ENCODE peak calls at places on chromosomes 11 and 22, in eight cellular contexts. One of them, this sample, is unnamed.
A peak's percentile ranks its signal among the peaks of the same experiment; 100 is the strongest.

GRCh38 chr11:94473177-94473799 is 20.4 kb downstream of the MRE11 start:
- DNase-seq in fibroblast of mammary gland: no peak
- DNase-seq in astrocyte of the spinal cord: peak; percentile 51
- DNase-seq in cardiac fibroblast: no peak
- DNase-seq in neural progenitor cell: no peak
- DNase-seq in foreskin fibroblast: no peak
- DNase-seq in choroid plexus epithelial cell: peak; percentile 43
- DNase-seq in AG04450: no peak
- DNase-seq in this sample: peak; percentile 70

GRCh38 chr11:101444851-101445250 is 139.0 kb downstream of the TRPC6 start:
- DNase-seq in fibroblast of mammary gland: no peak
- DNase-seq in neural progenitor cell: no peak
- DNase-seq in cardiac fibroblast: no peak
- DNase-seq in choroid plexus epithelial cell: no peak
- DNase-seq in AG04450: no peak
- DNase-seq in astrocyte of the spinal cord: no peak
- DNase-seq in foreskin fibroblast: no peak
- DNase-seq in this sample: peak; percentile 75

GRCh38 chr11:118076754-118077281 is at the start of gene TMPRSS4:
- DNase-seq in choroid plexus epithelial cell: no peak
- DNase-seq in cardiac fibroblast: no peak
- DNase-seq in fibroblast of mammary gland: no peak
- DNase-seq in AG04450: no peak
- DNase-seq in astrocyte of the spinal cord: no peak
- DNase-seq in foreskin fibroblast: no peak
- DNase-seq in neural progenitor cell: no peak
- DNase-seq in this sample: no peak

GRCh38 chr11:46293616-46294015 is 16.2 kb downstream of the CREB3L1 start:
- DNase-seq in foreskin fibroblast: peak; percentile 97
- DNase-seq in neural progenitor cell: no peak
- DNase-seq in fibroblast of mammary gland: peak; percentile 98
- DNase-seq in choroid plexus epithelial cell: peak; percentile 79
- DNase-seq in cardiac fibroblast: peak; percentile 94
- DNase-seq in AG04450: no peak
- DNase-seq in astrocyte of the spinal cord: peak; percentile 88
- DNase-seq in this sample: peak; percentile 98

GRCh38 chr11:102807921-102808320 is 10.0 kb upstream of the MMP1 start:
- DNase-seq in fibroblast of mammary gland: peak; percentile 21
- DNase-seq in foreskin fibroblast: no peak
- DNase-seq in cardiac fibroblast: peak; percentile 18
- DNase-seq in AG04450: no peak
- DNase-seq in neural progenitor cell: peak; percentile 77
- DNase-seq in astrocyte of the spinal cord: peak; percentile 32
- DNase-seq in choroid plexus epithelial cell: peak; percentile 64
- DNase-seq in this sample: no peak

GRCh38 chr11:28838741-28839140 is 730.6 kb downstream of the METTL15 start:
- DNase-seq in choroid plexus epithelial cell: peak; percentile 67
- DNase-seq in neural progenitor cell: no peak
- DNase-seq in cardiac fibroblast: peak; percentile 77
- DNase-seq in AG04450: no peak
- DNase-seq in astrocyte of the spinal cord: peak; percentile 35
- DNase-seq in fibroblast of mammary gland: peak; percentile 25
- DNase-seq in foreskin fibroblast: peak; percentile 25
- DNase-seq in this sample: peak; percentile 65

GRCh38 chr22:33519140-33519973 is 400.9 kb downstream of the LARGE1 start:
- DNase-seq in choroid plexus epithelial cell: peak; percentile 73
- DNase-seq in cardiac fibroblast: peak; percentile 75
- DNase-seq in neural progenitor cell: peak; percentile 78
- DNase-seq in foreskin fibroblast: no peak
- DNase-seq in astrocyte of the spinal cord: peak; percentile 46
- DNase-seq in AG04450: no peak
- DNase-seq in fibroblast of mammary gland: peak; percentile 62
- DNase-seq in this sample: peak; percentile 84

GRCh38 chr22:32539631-32540449 is 65.2 kb downstream of the FBXO7 start:
- DNase-seq in fibroblast of mammary gland: no peak
- DNase-seq in neural progenitor cell: no peak
- DNase-seq in cardiac fibroblast: no peak
- DNase-seq in choroid plexus epithelial cell: no peak
- DNase-seq in astrocyte of the spinal cord: no peak
- DNase-seq in foreskin fibroblast: no peak
- DNase-seq in AG04450: no peak
- DNase-seq in this sample: no peak

GRCh38 chr11:434496-434895 is 7.3 kb downstream of the ANO9 start:
- DNase-seq in AG04450: no peak
- DNase-seq in neural progenitor cell: no peak
- DNase-seq in foreskin fibroblast: no peak
- DNase-seq in astrocyte of the spinal cord: no peak
- DNase-seq in fibroblast of mammary gland: no peak
- DNase-seq in cardiac fibroblast: no peak
- DNase-seq in choroid plexus epithelial cell: no peak
- DNase-seq in this sample: no peak

DNA sequence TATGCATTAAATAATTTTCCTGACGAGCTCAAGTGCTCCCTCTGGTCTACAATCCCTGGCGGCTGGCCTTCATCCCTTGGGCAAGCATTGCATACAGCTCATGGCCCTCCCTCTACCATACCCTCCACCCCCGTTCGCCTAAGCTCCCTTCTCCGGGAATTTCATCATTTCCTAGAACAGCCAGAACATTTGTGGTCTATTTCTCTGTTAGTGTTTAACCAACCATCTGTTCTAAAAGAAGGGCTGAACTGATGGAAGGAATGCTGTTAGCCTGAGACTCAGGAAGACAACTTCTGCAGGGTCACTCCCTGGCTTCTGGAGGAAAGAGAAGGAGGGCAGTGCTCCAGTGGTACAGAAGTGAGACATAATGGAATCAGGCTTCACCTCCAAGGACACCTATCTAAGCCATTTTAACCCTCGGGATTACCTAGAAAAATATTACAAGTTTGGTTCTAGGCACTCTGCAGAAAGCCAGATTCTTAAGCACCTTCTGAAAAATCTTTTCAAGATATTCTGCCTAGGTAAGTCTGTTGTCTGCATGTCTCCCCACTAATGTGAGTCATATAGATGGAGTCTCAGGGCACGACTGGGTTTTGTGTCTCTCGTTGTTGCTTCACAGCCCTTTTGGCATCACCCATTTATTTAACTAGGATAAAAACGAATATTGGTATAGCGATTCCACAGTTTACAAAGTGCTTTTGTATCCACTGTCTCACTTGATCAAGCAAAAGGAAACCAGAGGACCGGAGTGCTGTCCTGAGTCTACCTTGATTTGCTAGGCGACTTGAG is at the start of gene NNMT:
- DNase-seq in astrocyte of the spinal cord: peak; percentile 99
- DNase-seq in neural progenitor cell: no peak
- DNase-seq in AG04450: peak; percentile 92
- DNase-seq in fibroblast of mammary gland: peak; percentile 99
- DNase-seq in cardiac fibroblast: peak; percentile 98
- DNase-seq in choroid plexus epithelial cell: peak; percentile 98
- DNase-seq in foreskin fibroblast: peak; percentile 96
- DNase-seq in this sample: peak; percentile 99
- TF ChIP-seq CTCF in astrocyte of the spinal cord: no peak
- TF ChIP-seq CTCF in neural progenitor cell: no peak
- TF ChIP-seq CTCF in AG04450: no peak
- TF ChIP-seq CTCF in fibroblast of mammary gland: peak; percentile 10
- TF ChIP-seq CTCF in cardiac fibroblast: no peak
- TF ChIP-seq CTCF in choroid plexus epithelial cell: peak; percentile 21
- TF ChIP-seq CTCF in foreskin fibroblast: no peak
- TF ChIP-seq CTCF in this sample: peak; percentile 34

GRCh38 chr11:114034956-114035355 is 24.6 kb upstream of the ZBTB16 start:
- DNase-seq in fibroblast of mammary gland: no peak
- DNase-seq in choroid plexus epithelial cell: no peak
- DNase-seq in neural progenitor cell: no peak
- DNase-seq in AG04450: no peak
- DNase-seq in astrocyte of the spinal cord: no peak
- DNase-seq in foreskin fibroblast: no peak
- DNase-seq in cardiac fibroblast: no peak
- DNase-seq in this sample: no peak
- H3K4me3 ChIP-seq in fibroblast of mammary gland: no peak overlapping the region
- H3K4me3 ChIP-seq in choroid plexus epithelial cell: no peak overlapping the region
- H3K4me3 ChIP-seq in neural progenitor cell: no peak overlapping the region
- H3K4me3 ChIP-seq in AG04450: no peak overlapping the region
- H3K4me3 ChIP-seq in astrocyte of the spinal cord: no peak overlapping the region
- H3K4me3 ChIP-seq in foreskin fibroblast: no peak overlapping the region
- H3K4me3 ChIP-seq in cardiac fibroblast: no peak overlapping the region
- H3K4me3 ChIP-seq in this sample: no peak overlapping the region

GRCh38 chr11:97140885-97141494 is 751.2 kb downstream of the JRKL start:
- DNase-seq in astrocyte of the spinal cord: no peak
- DNase-seq in foreskin fibroblast: no peak
- DNase-seq in AG04450: no peak
- DNase-seq in choroid plexus epithelial cell: peak; percentile 6
- DNase-seq in neural progenitor cell: peak; percentile 38
- DNase-seq in fibroblast of mammary gland: peak; percentile 18
- DNase-seq in cardiac fibroblast: peak; percentile 46
- DNase-seq in this sample: no peak
- TF ChIP-seq CTCF in astrocyte of the spinal cord: peak; percentile 21
- TF ChIP-seq CTCF in foreskin fibroblast: peak; percentile 6
- TF ChIP-seq CTCF in AG04450: no peak
- TF ChIP-seq CTCF in choroid plexus epithelial cell: no peak
- TF ChIP-seq CTCF in neural progenitor cell: peak; percentile 80
- TF ChIP-seq CTCF in fibroblast of mammary gland: peak; percentile 31
- TF ChIP-seq CTCF in cardiac fibroblast: peak; percentile 42
- TF ChIP-seq CTCF in this sample: no peak

DNA sequence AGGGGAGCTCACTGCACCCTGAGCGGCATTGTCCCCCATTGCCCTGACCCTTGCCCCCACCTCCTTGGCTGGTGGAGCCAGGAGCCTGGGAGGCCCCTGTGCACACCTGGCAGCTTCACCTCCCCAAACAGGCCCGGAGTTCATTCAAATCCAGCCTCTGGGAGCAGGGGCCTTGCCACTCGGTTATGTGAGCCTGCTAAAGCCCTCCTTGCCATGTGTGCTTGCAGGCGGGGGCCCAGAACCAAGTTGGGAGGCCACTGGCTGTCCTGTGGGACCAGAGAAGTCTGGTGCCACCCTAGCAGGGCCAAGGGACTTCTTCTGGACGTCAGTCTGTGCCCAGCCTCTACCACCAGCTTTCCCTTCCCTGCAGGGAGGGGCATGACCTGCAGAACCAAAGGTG is 48.9 kb downstream of the NFAM1 start:
- DNase-seq in fibroblast of mammary gland: no peak
- DNase-seq in cardiac fibroblast: no peak
- DNase-seq in astrocyte of the spinal cord: no peak
- DNase-seq in neural progenitor cell: no peak
- DNase-seq in AG04450: no peak
- DNase-seq in foreskin fibroblast: no peak
- DNase-seq in choroid plexus epithelial cell: no peak
- DNase-seq in this sample: no peak
- H3K4me3 ChIP-seq in fibroblast of mammary gland: no peak overlapping the region
- H3K4me3 ChIP-seq in cardiac fibroblast: no peak overlapping the region
- H3K4me3 ChIP-seq in astrocyte of the spinal cord: no peak overlapping the region
- H3K4me3 ChIP-seq in neural progenitor cell: no peak overlapping the region
- H3K4me3 ChIP-seq in AG04450: no peak overlapping the region
- H3K4me3 ChIP-seq in foreskin fibroblast: no peak overlapping the region
- H3K4me3 ChIP-seq in choroid plexus epithelial cell: no peak overlapping the region
- H3K4me3 ChIP-seq in this sample: no peak overlapping the region

GRCh38 chr22:43826142-43827093 is 14.3 kb upstream of the EFCAB6 start:
- DNase-seq in AG04450: no peak
- DNase-seq in neural progenitor cell: no peak
- DNase-seq in choroid plexus epithelial cell: peak; percentile 67
- DNase-seq in foreskin fibroblast: peak; percentile 49
- DNase-seq in astrocyte of the spinal cord: peak; percentile 86
- DNase-seq in fibroblast of mammary gland: peak; percentile 71
- DNase-seq in cardiac fibroblast: peak; percentile 39
- DNase-seq in this sample: peak; percentile 70
- TF ChIP-seq CTCF in AG04450: peak; percentile 37
- TF ChIP-seq CTCF in neural progenitor cell: no peak
- TF ChIP-seq CTCF in choroid plexus epithelial cell: peak; percentile 32
- TF ChIP-seq CTCF in foreskin fibroblast: peak; percentile 44
- TF ChIP-seq CTCF in astrocyte of the spinal cord: peak; percentile 27
- TF ChIP-seq CTCF in fibroblast of mammary gland: peak; percentile 34
- TF ChIP-seq CTCF in cardiac fibroblast: no peak
- TF ChIP-seq CTCF in this sample: peak; percentile 61

GRCh38 chr11:129375731-129376657 is at the start of gene BARX2:
- DNase-seq in astrocyte of the spinal cord: peak; percentile 65
- DNase-seq in choroid plexus epithelial cell: peak; percentile 83
- DNase-seq in neural progenitor cell: peak; percentile 91
- DNase-seq in fibroblast of mammary gland: peak; percentile 64
- DNase-seq in foreskin fibroblast: peak; percentile 62
- DNase-seq in cardiac fibroblast: peak; percentile 70
- DNase-seq in AG04450: peak; percentile 11
- DNase-seq in this sample: peak; percentile 40

GRCh38 chr11:129374081-129374992 is 1.3 kb upstream of the BARX2 start:
- DNase-seq in cardiac fibroblast: no peak
- DNase-seq in astrocyte of the spinal cord: no peak
- DNase-seq in foreskin fibroblast: no peak
- DNase-seq in neural progenitor cell: peak; percentile 58
- DNase-seq in choroid plexus epithelial cell: no peak
- DNase-seq in fibroblast of mammary gland: no peak
- DNase-seq in AG04450: no peak
- DNase-seq in this sample: no peak

GRCh38 chr11:129374993-129375721 is 491 bp upstream of the BARX2 start:
- DNase-seq in AG04450: no peak
- DNase-seq in astrocyte of the spinal cord: peak; percentile 25
- DNase-seq in fibroblast of mammary gland: no peak
- DNase-seq in choroid plexus epithelial cell: no peak
- DNase-seq in foreskin fibroblast: no peak
- DNase-seq in cardiac fibroblast: peak; percentile 16
- DNase-seq in neural progenitor cell: no peak
- DNase-seq in this sample: no peak

GRCh38 chr11:129372609-129373488 is 2.8 kb upstream of the BARX2 start:
- DNase-seq in fibroblast of mammary gland: no peak
- DNase-seq in cardiac fibroblast: no peak
- DNase-seq in choroid plexus epithelial cell: no peak
- DNase-seq in AG04450: no peak
- DNase-seq in foreskin fibroblast: no peak
- DNase-seq in neural progenitor cell: peak; percentile 60
- DNase-seq in astrocyte of the spinal cord: no peak
- DNase-seq in this sample: no peak

DNA sequence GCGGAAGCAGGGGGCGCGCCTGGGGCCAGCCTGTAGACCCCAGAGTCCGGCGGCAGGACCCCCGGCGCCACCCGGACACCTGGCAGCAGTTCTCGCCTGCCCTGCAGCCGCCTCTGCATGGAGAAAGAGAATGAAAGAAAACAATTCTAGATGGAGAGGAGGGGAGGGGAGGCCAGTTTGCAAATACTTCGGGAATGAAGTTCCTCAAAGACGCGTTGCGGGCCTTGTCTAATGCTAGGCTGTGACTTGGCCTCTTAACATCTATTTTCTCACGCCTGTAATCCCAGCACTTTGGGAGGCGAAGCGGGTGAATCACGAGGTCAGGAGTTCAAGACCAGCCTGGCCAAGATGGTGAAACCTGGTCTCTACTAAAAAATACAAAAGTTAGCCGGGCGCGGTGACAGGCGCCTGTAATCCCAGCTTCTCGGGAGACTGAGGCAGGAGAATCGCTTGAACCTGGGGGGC is 2.1 kb upstream of the BARX2 start:
- DNase-seq in choroid plexus epithelial cell: no peak
- DNase-seq in fibroblast of mammary gland: peak; percentile 28
- DNase-seq in AG04450: no peak
- DNase-seq in astrocyte of the spinal cord: no peak
- DNase-seq in cardiac fibroblast: peak; percentile 41
- DNase-seq in foreskin fibroblast: no peak
- DNase-seq in neural progenitor cell: peak; percentile 48
- DNase-seq in this sample: peak; percentile 19
- H3K4me3 ChIP-seq in choroid plexus epithelial cell: peak overlapping the region; percentile 5
- H3K4me3 ChIP-seq in fibroblast of mammary gland: no peak overlapping the region
- H3K4me3 ChIP-seq in AG04450: peak overlapping the region; percentile 15
- H3K4me3 ChIP-seq in astrocyte of the spinal cord: no peak overlapping the region
- H3K4me3 ChIP-seq in cardiac fibroblast: peak overlapping the region; percentile 36
- H3K4me3 ChIP-seq in foreskin fibroblast: peak overlapping the region; percentile 33
- H3K4me3 ChIP-seq in neural progenitor cell: peak overlapping the region; percentile 45
- H3K4me3 ChIP-seq in this sample: peak overlapping the region; percentile 29